ENCODE peak calls at places on chromosomes 3 and 15, in ten cellular contexts. One of them, this sample, is unnamed.

GRCh38 chr15:23869391-23869790 is 182.3 kb upstream of the NDN start:
- DNase-seq in anterior cingulate cortex: no peak
- DNase-seq in NCI-H1417: no peak
- DNase-seq in tibial artery: no peak
- DNase-seq in T-helper 2 cell: no peak
- DNase-seq in head of caudate nucleus: no peak
- DNase-seq in LoVo: no peak
- DNase-seq in RPMI7951: peak
- DNase-seq in amniotic epithelial cell: no peak
- DNase-seq in memory B cell: no peak
- DNase-seq in this sample: no peak

GRCh38 chr15:63869371-63870042 is 35.8 kb upstream of the HERC1 start:
- DNase-seq in anterior cingulate cortex: no peak
- DNase-seq in NCI-H1417: no peak
- DNase-seq in tibial artery: no peak
- DNase-seq in T-helper 2 cell: no peak
- DNase-seq in head of caudate nucleus: no peak
- DNase-seq in LoVo: no peak
- DNase-seq in RPMI7951: no peak
- DNase-seq in amniotic epithelial cell: no peak
- DNase-seq in memory B cell: no peak
- DNase-seq in this sample: no peak

GRCh38 chr15:66184936-66185790 is 68.4 kb downstream of the MEGF11 start:
- DNase-seq in anterior cingulate cortex: no peak
- DNase-seq in NCI-H1417: no peak
- DNase-seq in tibial artery: no peak
- DNase-seq in T-helper 2 cell: no peak
- DNase-seq in head of caudate nucleus: no peak
- DNase-seq in LoVo: no peak
- DNase-seq in RPMI7951: no peak
- DNase-seq in amniotic epithelial cell: no peak
- DNase-seq in memory B cell: no peak
- DNase-seq in this sample: no peak

GRCh38 chr15:40028193-40028592 is 10.8 kb downstream of the SRP14 start:
- DNase-seq in anterior cingulate cortex: no peak
- DNase-seq in NCI-H1417: no peak
- DNase-seq in tibial artery: no peak
- DNase-seq in T-helper 2 cell: no peak
- DNase-seq in head of caudate nucleus: no peak
- DNase-seq in LoVo: no peak
- DNase-seq in RPMI7951: no peak
- DNase-seq in amniotic epithelial cell: no peak
- DNase-seq in memory B cell: no peak
- DNase-seq in this sample: no peak

GRCh38 chr15:69279636-69280035 is 19.1 kb upstream of the PAQR5 start:
- DNase-seq in anterior cingulate cortex: no peak
- DNase-seq in NCI-H1417: no peak
- DNase-seq in tibial artery: no peak
- DNase-seq in T-helper 2 cell: no peak
- DNase-seq in head of caudate nucleus: peak
- DNase-seq in LoVo: no peak
- DNase-seq in RPMI7951: no peak
- DNase-seq in amniotic epithelial cell: no peak
- DNase-seq in memory B cell: no peak
- DNase-seq in this sample: no peak

GRCh38 chr15:71302861-71303410 is 187.7 kb downstream of the THSD4 start:
- DNase-seq in anterior cingulate cortex: no peak
- DNase-seq in NCI-H1417: no peak
- DNase-seq in tibial artery: no peak
- DNase-seq in T-helper 2 cell: no peak
- DNase-seq in head of caudate nucleus: no peak
- DNase-seq in LoVo: no peak
- DNase-seq in RPMI7951: no peak
- DNase-seq in amniotic epithelial cell: no peak
- DNase-seq in memory B cell: no peak
- DNase-seq in this sample: no peak

GRCh38 chr3:17065881-17066280 is 181.1 kb downstream of the PLCL2 start:
- DNase-seq in anterior cingulate cortex: no peak
- DNase-seq in NCI-H1417: no peak
- DNase-seq in tibial artery: no peak
- DNase-seq in T-helper 2 cell: no peak
- DNase-seq in head of caudate nucleus: no peak
- DNase-seq in LoVo: no peak
- DNase-seq in RPMI7951: no peak
- DNase-seq in amniotic epithelial cell: no peak
- DNase-seq in memory B cell: no peak
- DNase-seq in this sample: no peak

GRCh38 chr3:127694467-127695215 is 21.9 kb downstream of the ABTB1 start:
- DNase-seq in anterior cingulate cortex: no peak
- DNase-seq in NCI-H1417: peak
- DNase-seq in tibial artery: peak
- DNase-seq in T-helper 2 cell: no peak
- DNase-seq in head of caudate nucleus: no peak
- DNase-seq in LoVo: peak
- DNase-seq in RPMI7951: peak
- DNase-seq in amniotic epithelial cell: no peak
- DNase-seq in memory B cell: no peak
- DNase-seq in this sample: no peak

GRCh38 chr15:67838789-67839332 is 984 bp downstream of the RNU6-1 start:
- DNase-seq in anterior cingulate cortex: peak
- DNase-seq in NCI-H1417: peak
- DNase-seq in tibial artery: peak
- DNase-seq in T-helper 2 cell: no peak
- DNase-seq in head of caudate nucleus: peak
- DNase-seq in LoVo: peak
- DNase-seq in RPMI7951: peak
- DNase-seq in amniotic epithelial cell: peak
- DNase-seq in memory B cell: no peak
- DNase-seq in this sample: peak

GRCh38 chr3:51985971-51986947 is 2.9 kb downstream of the ACY1 start:
- DNase-seq in anterior cingulate cortex: no peak
- DNase-seq in NCI-H1417: no peak
- DNase-seq in tibial artery: no peak
- DNase-seq in T-helper 2 cell: no peak
- DNase-seq in head of caudate nucleus: no peak
- DNase-seq in LoVo: no peak
- DNase-seq in RPMI7951: no peak
- DNase-seq in amniotic epithelial cell: no peak
- DNase-seq in memory B cell: no peak
- DNase-seq in this sample: no peak

GRCh38 chr15:85691350-85692240 is 103.1 kb downstream of the KLHL25 start:
- DNase-seq in anterior cingulate cortex: no peak
- DNase-seq in NCI-H1417: no peak
- DNase-seq in tibial artery: no peak
- DNase-seq in T-helper 2 cell: no peak
- DNase-seq in head of caudate nucleus: no peak
- DNase-seq in LoVo: no peak
- DNase-seq in RPMI7951: no peak
- DNase-seq in amniotic epithelial cell: no peak
- DNase-seq in memory B cell: no peak
- DNase-seq in this sample: no peak

GRCh38 chr3:9552252-9552999 is 1.2 kb downstream of the LHFPL4 start:
- DNase-seq in anterior cingulate cortex: no peak
- DNase-seq in NCI-H1417: peak
- DNase-seq in tibial artery: no peak
- DNase-seq in T-helper 2 cell: no peak
- DNase-seq in head of caudate nucleus: no peak
- DNase-seq in LoVo: no peak
- DNase-seq in RPMI7951: peak
- DNase-seq in amniotic epithelial cell: peak
- DNase-seq in memory B cell: no peak
- DNase-seq in this sample: no peak

GRCh38 chr15:42413914-42414313 is 54.6 kb downstream of the CAPN3 start:
- DNase-seq in anterior cingulate cortex: no peak
- DNase-seq in NCI-H1417: no peak
- DNase-seq in tibial artery: no peak
- DNase-seq in T-helper 2 cell: no peak
- DNase-seq in head of caudate nucleus: no peak
- DNase-seq in LoVo: no peak
- DNase-seq in RPMI7951: no peak
- DNase-seq in amniotic epithelial cell: no peak
- DNase-seq in memory B cell: no peak
- DNase-seq in this sample: no peak

GRCh38 chr3:149806171-149806778 is 6.7 kb upstream of the RNF13 start:
- DNase-seq in anterior cingulate cortex: no peak
- DNase-seq in NCI-H1417: no peak
- DNase-seq in tibial artery: no peak
- DNase-seq in T-helper 2 cell: no peak
- DNase-seq in head of caudate nucleus: no peak
- DNase-seq in LoVo: no peak
- DNase-seq in RPMI7951: no peak
- DNase-seq in amniotic epithelial cell: no peak
- DNase-seq in memory B cell: no peak
- DNase-seq in this sample: no peak

GRCh38 chr3:177437513-177438337 is 240.4 kb upstream of the TBL1XR1 start:
- DNase-seq in anterior cingulate cortex: no peak
- DNase-seq in NCI-H1417: no peak
- DNase-seq in tibial artery: no peak
- DNase-seq in T-helper 2 cell: no peak
- DNase-seq in head of caudate nucleus: no peak
- DNase-seq in LoVo: no peak
- DNase-seq in RPMI7951: no peak
- DNase-seq in amniotic epithelial cell: no peak
- DNase-seq in memory B cell: no peak
- DNase-seq in this sample: no peak

GRCh38 chr3:27022096-27022761 is 347.0 kb downstream of the NEK10 start:
- DNase-seq in anterior cingulate cortex: no peak
- DNase-seq in NCI-H1417: no peak
- DNase-seq in tibial artery: no peak
- DNase-seq in T-helper 2 cell: no peak
- DNase-seq in head of caudate nucleus: no peak
- DNase-seq in LoVo: no peak
- DNase-seq in RPMI7951: no peak
- DNase-seq in amniotic epithelial cell: no peak
- DNase-seq in memory B cell: no peak
- DNase-seq in this sample: peak

GRCh38 chr3:45741742-45742141 is 52.5 kb downstream of the SACM1L start:
- DNase-seq in anterior cingulate cortex: no peak
- DNase-seq in NCI-H1417: no peak
- DNase-seq in tibial artery: no peak
- DNase-seq in T-helper 2 cell: no peak
- DNase-seq in head of caudate nucleus: no peak
- DNase-seq in LoVo: no peak
- DNase-seq in RPMI7951: no peak
- DNase-seq in amniotic epithelial cell: no peak
- DNase-seq in memory B cell: no peak
- DNase-seq in this sample: peak

GRCh38 chr3:57956119-57956832 is 51.9 kb upstream of the FLNB start:
- DNase-seq in anterior cingulate cortex: no peak
- DNase-seq in NCI-H1417: no peak
- DNase-seq in tibial artery: no peak
- DNase-seq in T-helper 2 cell: no peak
- DNase-seq in head of caudate nucleus: no peak
- DNase-seq in LoVo: no peak
- DNase-seq in RPMI7951: peak
- DNase-seq in amniotic epithelial cell: peak
- DNase-seq in memory B cell: no peak
- DNase-seq in this sample: no peak

GRCh38 chr3:133989931-133990702 is 39.6 kb downstream of the SLCO2A1 start:
- DNase-seq in anterior cingulate cortex: peak
- DNase-seq in NCI-H1417: no peak
- DNase-seq in tibial artery: peak
- DNase-seq in T-helper 2 cell: no peak
- DNase-seq in head of caudate nucleus: no peak
- DNase-seq in LoVo: no peak
- DNase-seq in RPMI7951: no peak
- DNase-seq in amniotic epithelial cell: no peak
- DNase-seq in memory B cell: no peak
- DNase-seq in this sample: peak

GRCh38 chr3:172106037-172106559 is 66.7 kb downstream of the FNDC3B start:
- DNase-seq in anterior cingulate cortex: no peak
- DNase-seq in NCI-H1417: no peak
- DNase-seq in tibial artery: no peak
- DNase-seq in T-helper 2 cell: no peak
- DNase-seq in head of caudate nucleus: no peak
- DNase-seq in LoVo: no peak
- DNase-seq in RPMI7951: no peak
- DNase-seq in amniotic epithelial cell: no peak
- DNase-seq in memory B cell: no peak
- DNase-seq in this sample: no peak

GRCh38 chr15:65862682-65863081 is 6.6 kb upstream of the RAB11A start:
- DNase-seq in anterior cingulate cortex: no peak
- DNase-seq in NCI-H1417: no peak
- DNase-seq in tibial artery: no peak
- DNase-seq in T-helper 2 cell: no peak
- DNase-seq in head of caudate nucleus: no peak
- DNase-seq in LoVo: peak
- DNase-seq in RPMI7951: peak
- DNase-seq in amniotic epithelial cell: peak
- DNase-seq in memory B cell: peak
- DNase-seq in this sample: no peak

GRCh38 chr3:128378631-128379347 is 87.9 kb downstream of the DNAJB8 start:
- DNase-seq in anterior cingulate cortex: no peak
- DNase-seq in NCI-H1417: no peak
- DNase-seq in tibial artery: peak
- DNase-seq in T-helper 2 cell: no peak
- DNase-seq in head of caudate nucleus: no peak
- DNase-seq in LoVo: no peak
- DNase-seq in RPMI7951: peak
- DNase-seq in amniotic epithelial cell: peak
- DNase-seq in memory B cell: no peak
- DNase-seq in this sample: no peak

GRCh38 chr3:108008931-108009635 is 81.7 kb downstream of the CD47 start:
- DNase-seq in anterior cingulate cortex: no peak
- DNase-seq in NCI-H1417: no peak
- DNase-seq in tibial artery: no peak
- DNase-seq in T-helper 2 cell: no peak
- DNase-seq in head of caudate nucleus: no peak
- DNase-seq in LoVo: no peak
- DNase-seq in RPMI7951: peak
- DNase-seq in amniotic epithelial cell: peak
- DNase-seq in memory B cell: no peak
- DNase-seq in this sample: no peak

GRCh38 chr3:150311156-150311555 is 96.9 kb upstream of the TSC22D2 start:
- DNase-seq in anterior cingulate cortex: no peak
- DNase-seq in NCI-H1417: no peak
- DNase-seq in tibial artery: no peak
- DNase-seq in T-helper 2 cell: no peak
- DNase-seq in head of caudate nucleus: no peak
- DNase-seq in LoVo: no peak
- DNase-seq in RPMI7951: no peak
- DNase-seq in amniotic epithelial cell: no peak
- DNase-seq in memory B cell: no peak
- DNase-seq in this sample: no peak

GRCh38 chr3:40623567-40623966 is 98.8 kb downstream of the ZNF621 start:
- DNase-seq in anterior cingulate cortex: no peak
- DNase-seq in NCI-H1417: no peak
- DNase-seq in tibial artery: no peak
- DNase-seq in T-helper 2 cell: no peak
- DNase-seq in head of caudate nucleus: no peak
- DNase-seq in LoVo: peak
- DNase-seq in RPMI7951: peak
- DNase-seq in amniotic epithelial cell: peak
- DNase-seq in memory B cell: peak
- DNase-seq in this sample: no peak

GRCh38 chr3:176554264-176554663 is 643.0 kb downstream of the TBL1XR1 start:
- DNase-seq in anterior cingulate cortex: no peak
- DNase-seq in NCI-H1417: no peak
- DNase-seq in tibial artery: no peak
- DNase-seq in T-helper 2 cell: no peak
- DNase-seq in head of caudate nucleus: no peak
- DNase-seq in LoVo: no peak
- DNase-seq in RPMI7951: no peak
- DNase-seq in amniotic epithelial cell: no peak
- DNase-seq in memory B cell: no peak
- DNase-seq in this sample: no peak

GRCh38 chr3:98003306-98003969 is 31.2 kb upstream of the RIOX2 start:
- DNase-seq in anterior cingulate cortex: no peak
- DNase-seq in NCI-H1417: no peak
- DNase-seq in tibial artery: no peak
- DNase-seq in T-helper 2 cell: no peak
- DNase-seq in head of caudate nucleus: no peak
- DNase-seq in LoVo: no peak
- DNase-seq in RPMI7951: no peak
- DNase-seq in amniotic epithelial cell: no peak
- DNase-seq in memory B cell: no peak
- DNase-seq in this sample: no peak

GRCh38 chr3:124792341-124793034 is 62.2 kb downstream of the UMPS start:
- DNase-seq in anterior cingulate cortex: no peak
- DNase-seq in NCI-H1417: no peak
- DNase-seq in tibial artery: no peak
- DNase-seq in T-helper 2 cell: no peak
- DNase-seq in head of caudate nucleus: no peak
- DNase-seq in LoVo: no peak
- DNase-seq in RPMI7951: peak
- DNase-seq in amniotic epithelial cell: peak
- DNase-seq in memory B cell: no peak
- DNase-seq in this sample: no peak

This sample was measured in pons.